ENCODE peak calls at places on chromosomes 1 and 21, in five cellular contexts. Y, B, D, R and G are unnamed samples.

GRCh38 chr1:43077273-43077672 is 94.8 kb downstream of the EBNA1BP2 start:
- DNase-seq in Y (no peak), B (no peak), D (no peak), R (no peak), G (no peak)

GRCh38 chr1:18907914-18908845 is 5.8 kb upstream of the ALDH4A1 start:
- DNase-seq in Y (no peak), B (no peak), D (no peak), R (no peak), G (peak; percentile 45)

GRCh38 chr1:243513726-243514491 is 258.1 kb downstream of the SDCCAG8 start:
- DNase-seq in Y (no peak), B (no peak), D (no peak), R (no peak), G (no peak)

GRCh38 chr1:222616535-222616934 is 1.4 kb upstream of the MIA3 start:
- DNase-seq in Y (no peak), B (no peak), D (no peak), R (no peak), G (no peak)

GRCh38 chr21:44290327-44291077 is 4.8 kb downstream of the AIRE start:
- DNase-seq in Y (no peak), B (no peak), D (no peak), R (no peak), G (no peak)

GRCh38 chr1:60878323-60878722 is 204.0 kb upstream of the NFIA start:
- DNase-seq in Y (no peak), B (no peak), D (no peak), R (no peak), G (no peak)

GRCh38 chr1:119784127-119784781 is 15.5 kb upstream of the HMGCS2 start:
- DNase-seq in Y (peak; percentile 85), B (peak; percentile 59), D (no peak), R (no peak), G (no peak)

GRCh38 chr1:184792450-184792969 is 37.9 kb upstream of the EDEM3 start:
- DNase-seq in Y (peak; percentile 49), B (peak; percentile 49), D (no peak), R (peak; percentile 20), G (peak; percentile 90)

GRCh38 chr1:152189657-152190442 is 30.8 kb upstream of the RPTN start:
- DNase-seq in Y (peak; percentile 74), B (peak; percentile 54), D (peak; percentile 33), R (peak; percentile 62), G (peak; percentile 65)

GRCh38 chr1:226966683-226967082 is 26.6 kb downstream of the COQ8A start:
- DNase-seq in Y (no peak), B (no peak), D (no peak), R (no peak), G (no peak)

GRCh38 chr1:30879126-30879786 is 29.3 kb downstream of the SDC3 start:
- DNase-seq in Y (no peak), B (no peak), D (no peak), R (no peak), G (peak; percentile 35)

GRCh38 chr1:87103099-87103498 is 188.7 kb downstream of the HS2ST1 start:
- DNase-seq in Y (no peak), B (no peak), D (no peak), R (no peak), G (no peak)

GRCh38 chr1:22436948-22437347 is 14.7 kb upstream of the ZBTB40 start:
- DNase-seq in Y (no peak), B (no peak), D (no peak), R (no peak), G (no peak)

GRCh38 chr1:145944532-145944931 is 13.3 kb downstream of the LIX1L start:
- DNase-seq in Y (no peak), B (no peak), D (no peak), R (no peak), G (no peak)

GRCh38 chr1:223730471-223730870 is 18.1 kb downstream of the CAPN2 start:
- DNase-seq in Y (no peak), B (no peak), D (no peak), R (no peak), G (no peak)

GRCh38 chr1:21834666-21835065 is 22.6 kb downstream of the LDLRAD2 start:
- DNase-seq in Y (no peak), B (no peak), D (no peak), R (no peak), G (no peak)

GRCh38 chr1:201350361-201350725 is 27.1 kb downstream of the TNNT2 start:
- DNase-seq in Y (peak; percentile 14), B (no peak), D (no peak), R (no peak), G (no peak)

GRCh38 chr1:67723620-67724019 is 38.6 kb downstream of the GADD45A start:
- DNase-seq in Y (no peak), B (no peak), D (no peak), R (no peak), G (peak; percentile 97)

GRCh38 chr1:223792046-223792445 is 53.7 kb downstream of the TP53BP2 start:
- DNase-seq in Y (no peak), B (no peak), D (no peak), R (no peak), G (no peak)

GRCh38 chr1:201692307-201693018 is 136.5 kb upstream of the IPO9 start:
- DNase-seq in Y (no peak), B (no peak), D (no peak), R (no peak), G (no peak)

GRCh38 chr21:42903817-42904216 is 10.7 kb downstream of the NDUFV3 start:
- DNase-seq in Y (no peak), B (no peak), D (no peak), R (no peak), G (no peak)

GRCh38 chr1:15678578-15678977 is 5.5 kb upstream of the PLEKHM2 start:
- DNase-seq in Y (no peak), B (no peak), D (no peak), R (no peak), G (peak; percentile 14)

GRCh38 chr1:241947355-241947754 is 10.2 kb upstream of the BECN2 start:
- DNase-seq in Y (no peak), B (no peak), D (no peak), R (no peak), G (no peak)

GRCh38 chr1:204684551-204685235 is 845 bp downstream of the LRRN2 start:
- DNase-seq in Y (no peak), B (peak; percentile 29), D (no peak), R (no peak), G (no peak)

GRCh38 chr1:224640018-224640417 is 23.9 kb downstream of the CNIH3 start:
- DNase-seq in Y (no peak), B (no peak), D (no peak), R (no peak), G (no peak)

GRCh38 chr1:161972828-161973227 is 50.8 kb downstream of the OLFML2B start:
- DNase-seq in Y (no peak), B (no peak), D (no peak), R (no peak), G (no peak)

GRCh38 chr1:236204043-236204442 is 61.7 kb downstream of the GPR137B start:
- DNase-seq in Y (no peak), B (no peak), D (no peak), R (no peak), G (no peak)

GRCh38 chr21:44878053-44878982 is 4.8 kb upstream of the PTTG1IP start:
- DNase-seq in Y (no peak), B (peak; percentile 1), D (no peak), R (no peak), G (peak; percentile 42)

GRCh38 chr1:77036560-77036959 is 169.3 kb downstream of the ST6GALNAC5 start:
- DNase-seq in Y (no peak), B (no peak), D (no peak), R (peak; percentile 39), G (peak; percentile 22)

GRCh38 chr1:11256299-11256698 is 6.1 kb downstream of the MTOR start:
- DNase-seq in Y (no peak), B (no peak), D (no peak), R (no peak), G (no peak)

GRCh38 chr21:26717146-26717739 is 128.0 kb downstream of the ADAMTS1 start:
- DNase-seq in Y (no peak), B (no peak), D (no peak), R (peak; percentile 6), G (peak; percentile 30)